ENCODE peak calls at places on chromosome 17, in eight cellular contexts. W is Peyer's patch; S is CD8-positive, alpha-beta T cell; G is GM23338; P is ovary; J is mammary epithelial cell; E is tibial nerve; X is IMR-90. U is an unnamed sample.

GRCh38 chr17:63066158-63066808 is 100.2 kb downstream of the TANC2 start:
- DNase-seq in E (no peak), S (no peak), W (no peak), G (no peak), P (no peak), X (no peak), J (no peak), U (no peak)

GRCh38 chr17:49910094-49910857 is 58.7 kb upstream of the DLX4 start:
- DNase-seq in X (no peak), G (peak; percentile 78), E (no peak), W (no peak), P (no peak), S (no peak), J (peak; percentile 80), U (no peak)

GRCh38 chr17:39617100-39617445 is 9.4 kb upstream of the NEUROD2 start:
- DNase-seq in P (no peak), J (no peak), G (no peak), S (no peak), X (no peak), E (no peak), W (no peak), U (no peak)

GRCh38 chr17:42050360-42051012 is at the start of gene C17orf113:
- DNase-seq in S (peak; percentile 66), E (no peak), X (no peak), G (peak; percentile 81), P (peak; percentile 75), J (peak; percentile 15), W (peak; percentile 78), U (peak; percentile 54)

GRCh38 chr17:33200116-33200515 is 93.0 kb downstream of the ASIC2 start:
- DNase-seq in S (no peak), E (no peak), J (peak; percentile 33), X (peak; percentile 6), P (no peak), G (no peak), W (no peak), U (no peak)

GRCh38 chr17:81080056-81080455 is 45.1 kb downstream of the BAIAP2 start:
- DNase-seq in J (no peak), W (no peak), S (no peak), G (no peak), E (no peak), X (no peak), P (no peak), U (no peak)

GRCh38 chr17:56641894-56642293 is 48.4 kb downstream of the NOG start:
- DNase-seq in X (no peak), P (no peak), W (no peak), G (no peak), J (no peak), S (no peak), E (no peak), U (no peak)

GRCh38 chr17:45332989-45333701 is 16.3 kb upstream of the MAP3K14 start:
- DNase-seq in X (no peak), G (no peak), S (no peak), J (no peak), W (no peak), P (peak; percentile 25), E (no peak), U (no peak)

GRCh38 chr17:55996826-55997225 is 156.4 kb upstream of the ANKFN1 start:
- DNase-seq in X (peak; percentile 4), J (no peak), G (no peak), W (no peak), P (no peak), E (no peak), S (no peak), U (no peak)

GRCh38 chr17:38579934-38580333 is 25.8 kb downstream of the SRCIN1 start:
- DNase-seq in W (no peak), P (no peak), X (peak; percentile 13), E (no peak), G (peak; percentile 89), S (no peak), J (peak; percentile 44), U (peak; percentile 77)

GRCh38 chr17:55158439-55158838 is 106.3 kb upstream of the HLF start:
- DNase-seq in G (no peak), S (no peak), J (peak; percentile 39), X (no peak), W (no peak), E (no peak), P (no peak), U (no peak)

GRCh38 chr17:41762841-41763240 is 23.7 kb downstream of the JUP start:
- DNase-seq in S (no peak), E (no peak), G (no peak), X (no peak), W (no peak), J (no peak), P (no peak), U (no peak)

GRCh38 chr17:9007052-9007714 is 14.1 kb upstream of the NTN1 start:
- DNase-seq in W (no peak), S (no peak), G (no peak), X (no peak), E (no peak), P (no peak), J (no peak), U (no peak)
- TF ChIP-seq CTCF in W (no peak), S (no peak), G (no peak), X (no peak), E (no peak), P (no peak), J (no peak), U (no peak)

GRCh38 chr17:65139045-65139764 is 2.0 kb downstream of the RGS9 start:
- DNase-seq in W (no peak), G (no peak), J (no peak), E (no peak), S (no peak), X (no peak), P (no peak), U (no peak)
- H3K4me3 ChIP-seq in W (no peak overlapping the region), G (no peak overlapping the region), J (no peak overlapping the region), E (no peak overlapping the region), S (no peak overlapping the region), X (no peak overlapping the region), P (no peak overlapping the region), U (no peak overlapping the region)

GRCh38 chr17:77606865-77607210 is 351.7 kb upstream of the TNRC6C start:
- DNase-seq in W (no peak), J (no peak), S (no peak), E (no peak), X (no peak), G (no peak), P (no peak), U (no peak)
- TF ChIP-seq CTCF in W (no peak), J (peak; percentile 3), S (no peak), E (no peak), X (no peak), G (peak; percentile 46), P (no peak), U (no peak)

GRCh38 chr17:6456321-6456720 is 12.1 kb downstream of the PIMREG start:
- DNase-seq in G (no peak), W (peak; percentile 31), X (no peak), J (no peak), E (no peak), S (no peak), P (peak; percentile 29), U (no peak)

GRCh38 chr17:6456914-6457687 is 12.8 kb downstream of the PIMREG start:
- DNase-seq in X (peak; percentile 76), E (no peak), J (peak; percentile 32), P (peak; percentile 47), W (peak; percentile 51), S (no peak), G (no peak), U (peak; percentile 20)

GRCh38 chr17:6457688-6458190 is 13.5 kb downstream of the PIMREG start:
- DNase-seq in S (no peak), P (peak; percentile 33), W (peak; percentile 61), J (no peak), E (no peak), X (no peak), G (no peak), U (no peak)

GRCh38 chr17:6460531-6461161 is 16.4 kb downstream of the PIMREG start:
- DNase-seq in P (no peak), X (no peak), W (no peak), G (no peak), S (no peak), J (no peak), E (no peak), U (no peak)

DNA sequence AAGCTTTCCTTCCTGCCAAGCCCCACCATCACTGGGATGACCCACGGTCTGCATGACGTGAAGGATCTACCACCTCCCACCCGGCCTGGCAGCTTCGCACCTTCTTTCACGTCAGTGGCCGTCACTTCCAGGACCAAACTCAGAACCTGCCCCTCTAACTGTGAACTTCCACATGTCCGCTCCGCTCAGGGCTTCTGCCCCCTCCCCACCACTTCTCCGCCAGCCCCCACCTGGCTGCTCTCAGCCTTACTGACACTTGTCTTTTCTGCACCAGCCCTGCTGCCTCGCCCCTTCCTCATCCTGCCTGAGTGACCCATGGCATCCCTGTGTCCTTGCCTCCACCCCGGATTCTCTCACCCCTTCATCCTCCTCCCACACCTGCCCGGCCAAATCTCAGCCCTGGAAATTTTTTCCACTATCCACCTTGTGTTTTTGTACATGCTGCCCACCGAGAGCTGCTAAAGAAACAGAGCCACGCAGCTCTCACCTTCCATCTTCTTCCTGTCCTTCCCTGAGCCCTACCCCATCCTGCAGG is 14.2 kb downstream of the PIMREG start:
- DNase-seq in S (no peak), X (no peak), J (no peak), P (peak; percentile 27), E (no peak), W (peak; percentile 25), G (no peak), U (no peak)
- H3K4me3 ChIP-seq in S (no peak overlapping the region), X (no peak overlapping the region), J (no peak overlapping the region), P (no peak overlapping the region), E (no peak overlapping the region), W (no peak overlapping the region), G (no peak overlapping the region), U (no peak overlapping the region)

DNA sequence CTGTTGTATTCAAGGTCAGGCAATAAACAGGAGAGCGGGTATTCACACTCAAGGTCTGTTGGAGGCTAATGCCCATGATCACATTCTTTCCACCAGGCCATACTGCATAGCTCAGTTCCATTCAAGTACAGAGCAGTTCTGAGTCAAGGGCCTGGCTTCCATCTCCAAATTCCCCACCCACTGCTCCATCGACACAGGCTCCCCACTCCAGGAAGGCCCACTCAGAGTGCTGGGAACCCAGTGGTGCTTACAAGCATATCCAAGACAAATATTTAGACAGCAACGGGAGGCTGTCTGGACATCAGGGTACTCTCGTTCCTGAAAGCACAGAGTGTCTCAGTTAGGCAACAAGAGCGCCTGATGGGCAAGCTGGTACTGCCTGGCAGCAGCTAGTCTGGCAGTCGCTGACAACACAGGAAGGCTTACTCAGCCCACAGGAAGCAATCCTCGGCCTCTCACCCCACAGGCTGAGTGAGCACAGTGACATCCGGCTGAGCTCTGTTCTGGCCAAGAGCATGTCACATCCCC is 40.9 kb downstream of the RFFL start:
- DNase-seq in J (peak; percentile 92), P (no peak), S (peak; percentile 74), W (no peak), E (no peak), X (peak; percentile 87), G (no peak), U (peak; percentile 95)
- TF ChIP-seq CTCF in J (peak; percentile 26), P (no peak), S (no peak), W (no peak), E (no peak), X (peak; percentile 50), G (no peak), U (no peak)

GRCh38 chr17:82941021-82942001 is 101.5 kb upstream of the ZNF750 start:
- DNase-seq in E (no peak), J (no peak), S (no peak), W (peak; percentile 37), P (peak; percentile 32), G (no peak), X (no peak), U (peak; percentile 33)
- H3K4me3 ChIP-seq in E (no peak overlapping the region), J (no peak overlapping the region), S (no peak overlapping the region), W (no peak overlapping the region), P (no peak overlapping the region), G (no peak overlapping the region), X (no peak overlapping the region), U (no peak overlapping the region)